ENCODE peak calls at places on chromosomes 1 and 21, in four cellular contexts. S is ELR, C is heart right ventricle, M is left ventricle myocardium superior. G is an unnamed sample.

GRCh38 chr1:53305650-53306049 is 22.2 kb downstream of the LRP8 start:
- DNase-seq in M (no peak), C (peak; percentile 40), S (no peak), G (no peak)

GRCh38 chr1:116218922-116219321 is 107.7 kb downstream of the MAB21L3 start:
- DNase-seq in S (no peak), M (peak; percentile 71), C (peak; percentile 47), G (peak; percentile 69)

GRCh38 chr1:2229032-2229920 is 1.2 kb downstream of the SKI start:
- DNase-seq in S (peak; percentile 64), M (peak; percentile 89), C (peak; percentile 83), G (peak; percentile 79)

GRCh38 chr1:35499652-35500176 is 57.5 kb downstream of the KIAA0319L start:
- DNase-seq in M (no peak), C (no peak), S (no peak), G (no peak)

GRCh38 chr1:153495536-153495935 is 35.1 kb upstream of the S100A7 start:
- DNase-seq in M (no peak), C (no peak), S (no peak), G (no peak)

GRCh38 chr1:25468037-25468436 is 37.3 kb downstream of the MACO1 start:
- DNase-seq in C (no peak), M (no peak), S (no peak), G (no peak)

GRCh38 chr1:1318131-1318652 is 6.3 kb downstream of the INTS11 start:
- DNase-seq in M (peak; percentile 90), C (peak; percentile 72), S (peak; percentile 88), G (peak; percentile 93)

GRCh38 chr1:208951908-208952307 is 631.6 kb upstream of the CAMK1G start:
- DNase-seq in C (no peak), S (no peak), M (no peak), G (no peak)

GRCh38 chr1:155018617-155019348 is 14.8 kb downstream of the DCST2 start:
- DNase-seq in M (no peak), C (no peak), S (peak; percentile 69), G (no peak)

GRCh38 chr21:38420140-38420539 is 78.1 kb downstream of the ERG start:
- DNase-seq in C (no peak), M (no peak), S (no peak), G (no peak)

GRCh38 chr21:42500736-42501135 is 4.7 kb upstream of the RSPH1 start:
- DNase-seq in C (no peak), S (no peak), M (no peak), G (no peak)

GRCh38 chr21:46190491-46191131 is 6.4 kb upstream of the SPATC1L start:
- DNase-seq in S (no peak), M (no peak), C (no peak), G (peak; percentile 50)

GRCh38 chr1:11823366-11824137 is 17.6 kb downstream of the CLCN6 start:
- DNase-seq in S (no peak), M (no peak), C (no peak), G (no peak)

GRCh38 chr1:229841230-229841629 is 215.2 kb downstream of the URB2 start:
- DNase-seq in M (no peak), C (no peak), S (no peak), G (no peak)

GRCh38 chr1:237736372-237737029 is 154.2 kb downstream of the ZP4 start:
- DNase-seq in M (no peak), C (no peak), S (peak; percentile 67), G (no peak)

GRCh38 chr1:212218911-212219310 is 66.3 kb upstream of the PPP2R5A start:
- DNase-seq in C (no peak), S (peak; percentile 29), M (no peak), G (no peak)